ENCODE peak calls at places on chromosomes 6 and 20, in six cellular contexts. J is HL-60, Z is breast epithelium, S is heart right ventricle, Y is AG04450, N is lung. K is an unnamed sample.

GRCh38 chr6:147248859-147249258 is 44.6 kb downstream of the STXBP5 start:
- DNase-seq in N (no peak), Z (no peak), Y (no peak), S (no peak), J (no peak), K (no peak)

GRCh38 chr6:144460224-144461095 is 175.3 kb downstream of the UTRN start:
- DNase-seq in Z (no peak), J (no peak), S (no peak), N (no peak), Y (no peak), K (no peak)

GRCh38 chr6:121614115-121614514 is 178.7 kb downstream of the GJA1 start:
- DNase-seq in N (no peak), J (no peak), Y (no peak), S (no peak), Z (no peak), K (peak)

GRCh38 chr6:161409353-161409752 is 135.5 kb upstream of the AGPAT4 start:
- DNase-seq in Z (no peak), J (no peak), S (no peak), N (no peak), Y (no peak), K (no peak)

GRCh38 chr20:38973546-38974120 is 11.5 kb downstream of the DHX35 start:
- DNase-seq in S (peak), N (no peak), Z (no peak), Y (no peak), J (no peak), K (peak)

GRCh38 chr6:41073968-41074691 is 1.4 kb downstream of the NFYA start:
- DNase-seq in S (no peak), Y (no peak), J (no peak), N (no peak), Z (no peak), K (peak)

GRCh38 chr20:1005452-1006027 is 3.4 kb upstream of the RSPO4 start:
- DNase-seq in Z (no peak), S (no peak), N (no peak), J (peak), Y (no peak), K (peak)

GRCh38 chr6:6803180-6803978 is 214.9 kb downstream of the LY86 start:
- DNase-seq in S (no peak), Z (peak), N (no peak), Y (no peak), J (peak), K (no peak)

GRCh38 chr6:151842816-151843215 is 35.3 kb downstream of the ESR1 start:
- DNase-seq in Z (no peak), S (no peak), Y (no peak), N (no peak), J (no peak), K (no peak)

GRCh38 chr6:12408752-12409151 is 118.6 kb downstream of the EDN1 start:
- DNase-seq in S (no peak), Z (no peak), Y (no peak), J (no peak), N (no peak), K (no peak)

GRCh38 chr6:87180105-87180504 is 24.7 kb downstream of the ZNF292 start:
- DNase-seq in Y (no peak), S (no peak), Z (no peak), J (no peak), N (no peak), K (no peak)

GRCh38 chr6:87172292-87172691 is 16.9 kb downstream of the ZNF292 start:
- DNase-seq in Y (no peak), S (no peak), J (no peak), N (no peak), Z (no peak), K (no peak)

GRCh38 chr6:87176493-87176892 is 21.1 kb downstream of the ZNF292 start:
- DNase-seq in J (no peak), Y (no peak), N (no peak), Z (no peak), S (no peak), K (no peak)

GRCh38 chr6:87174078-87174579 is 18.8 kb downstream of the ZNF292 start:
- DNase-seq in N (no peak), Z (peak), J (no peak), Y (no peak), S (no peak), K (no peak)
- TF ChIP-seq CTCF in N (no peak), Z (no peak), J (no peak), Y (no peak), S (no peak), K (no peak)

GRCh38 chr6:129677634-129678325 is 32.2 kb downstream of the ARHGAP18 start:
- DNase-seq in Y (no peak), S (no peak), N (no peak), J (no peak), Z (no peak), K (no peak)

GRCh38 chr6:129679250-129679649 is 30.7 kb downstream of the ARHGAP18 start:
- DNase-seq in Y (no peak), J (no peak), Z (no peak), N (no peak), S (no peak), K (no peak)

GRCh38 chr6:129678463-129678862 is 31.5 kb downstream of the ARHGAP18 start:
- DNase-seq in Y (no peak), N (no peak), Z (no peak), S (no peak), J (no peak), K (no peak)

GRCh38 chr6:129680633-129681032 is 29.3 kb downstream of the ARHGAP18 start:
- DNase-seq in Z (no peak), N (no peak), J (no peak), S (no peak), Y (no peak), K (no peak)

DNA sequence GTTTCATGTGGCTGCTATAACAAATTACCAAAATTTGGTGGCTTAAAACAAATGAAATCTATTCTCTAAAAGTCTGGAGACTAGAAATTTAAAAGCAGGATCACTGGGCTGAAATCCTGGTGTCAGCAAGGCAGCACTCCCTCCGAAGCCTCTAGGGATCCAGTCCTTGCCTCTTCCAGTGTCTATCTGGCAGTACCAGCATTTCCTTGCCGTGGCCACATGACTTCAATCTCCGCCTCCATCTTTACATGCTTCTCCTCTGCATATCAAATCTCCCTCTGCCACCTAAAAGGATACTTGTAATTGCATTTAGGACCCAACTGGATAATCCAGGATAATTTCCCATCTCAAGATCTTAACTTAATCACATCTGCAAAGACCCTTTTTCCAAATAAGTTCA is 30.2 kb downstream of the ARHGAP18 start:
- DNase-seq in J (no peak), N (no peak), Z (no peak), Y (no peak), S (no peak), K (no peak)
- H3K27ac ChIP-seq in J (no peak), N (no peak), Z (peak), Y (no peak), S (peak), K (peak)

GRCh38 chr20:50110141-50111047 is 2.6 kb downstream of the UBE2V1 start:
- DNase-seq in N (no peak), S (no peak), J (peak), Y (no peak), Z (no peak), K (no peak)
- H3K4me3 ChIP-seq in N (no peak), S (no peak), J (no peak), Y (peak), Z (no peak), K (no peak)

GRCh38 chr6:35729349-35729678 is 7.5 kb upstream of the ARMC12 start:
- DNase-seq in S (no peak), Z (no peak), J (no peak), Y (no peak), N (no peak), K (no peak)
- TF ChIP-seq CTCF in S (no peak), Z (no peak), J (no peak), Y (no peak), N (no peak), K (no peak)

GRCh38 chr6:117915846-117916245 is 8.8 kb downstream of the SLC35F1 start:
- DNase-seq in S (no peak), N (no peak), J (no peak), Y (no peak), Z (no peak), K (no peak)
- H3K27ac ChIP-seq in S (no peak), N (no peak), J (no peak), Y (no peak), Z (no peak), K (no peak)

K was measured in brain microvascular endothelial cell.